ENCODE peak calls at places on chromosomes 4 and X, in seven cellular contexts. G, D, B, Z, F, T and O are unnamed samples.

GRCh38 chr4:100450449-100450848 is 67.4 kb downstream of the EMCN start:
- DNase-seq in T (no peak), Z (no peak), B (no peak), G (no peak), D (no peak), F (no peak), O (no peak)

GRCh38 chr4:37903901-37904300 is 13.0 kb downstream of the TBC1D1 start:
- DNase-seq in G (no peak), D (no peak), Z (no peak), B (no peak), T (no peak), F (no peak), O (no peak)

GRCh38 chrX:25004040-25004439 is 11.7 kb downstream of the ARX start:
- DNase-seq in Z (no peak), D (no peak), F (no peak), T (no peak), B (no peak), G (no peak), O (no peak)

GRCh38 chrX:155259752-155260151 is 4.5 kb downstream of the RAB39B start:
- DNase-seq in F (no peak), B (no peak), D (no peak), G (no peak), Z (no peak), T (no peak), O (no peak)

GRCh38 chr4:93660036-93660435 is 168.5 kb upstream of the ATOH1 start:
- DNase-seq in G (no peak), Z (no peak), F (no peak), B (no peak), D (no peak), T (no peak), O (no peak)

GRCh38 chr4:140037353-140038030 is 116.5 kb downstream of the MAML3 start:
- DNase-seq in G (no peak), D (no peak), T (peak), Z (peak), B (no peak), F (no peak), O (no peak)

GRCh38 chr4:96194993-96195392 is 355.1 kb downstream of the PDHA2 start:
- DNase-seq in Z (no peak), F (no peak), G (no peak), T (no peak), D (no peak), B (no peak), O (no peak)

GRCh38 chr4:31086771-31087330 is 366.7 kb downstream of the PCDH7 start:
- DNase-seq in T (no peak), G (no peak), B (no peak), F (no peak), D (no peak), Z (no peak), O (no peak)

GRCh38 chr4:170990989-170991589 is 822.1 kb upstream of the GALNTL6 start:
- DNase-seq in B (peak), Z (no peak), F (no peak), G (no peak), D (peak), T (no peak), O (peak)

GRCh38 chrX:46812445-46812844 is 24.4 kb upstream of the RP2 start:
- DNase-seq in T (no peak), F (no peak), D (no peak), Z (no peak), B (no peak), G (no peak), O (no peak)

GRCh38 chr4:11263208-11263607 is 165.5 kb downstream of the HS3ST1 start:
- DNase-seq in Z (no peak), B (no peak), G (no peak), T (no peak), F (no peak), D (no peak), O (no peak)

GRCh38 chr4:153479118-153479517 is 13.0 kb downstream of the TMEM131L start:
- DNase-seq in T (no peak), F (no peak), D (no peak), G (no peak), B (no peak), Z (no peak), O (no peak)

GRCh38 chr4:42371306-42372063 is 25.8 kb upstream of the SHISA3 start:
- DNase-seq in T (no peak), Z (peak), G (peak), F (no peak), D (peak), B (peak), O (peak)

GRCh38 chr4:41212221-41213203 is 1.8 kb downstream of the APBB2 start:
- DNase-seq in Z (peak), F (no peak), D (peak), B (peak), G (peak), T (no peak), O (no peak)

GRCh38 chr4:21577066-21577465 is 371.5 kb downstream of the KCNIP4 start:
- DNase-seq in D (no peak), T (no peak), Z (no peak), G (no peak), F (no peak), B (no peak), O (no peak)

GRCh38 chrX:155406429-155406828 is 24.5 kb downstream of the F8A2 start:
- DNase-seq in D (no peak), G (no peak), B (no peak), F (no peak), T (no peak), Z (no peak), O (no peak)

GRCh38 chrX:130829526-130830515 is 73.2 kb downstream of the ENOX2 start:
- DNase-seq in B (no peak), F (no peak), G (no peak), D (no peak), T (no peak), Z (no peak), O (no peak)

GRCh38 chr4:139274790-139275189 is 5.2 kb downstream of the MGARP start:
- DNase-seq in B (no peak), Z (no peak), G (no peak), F (no peak), T (no peak), D (no peak), O (no peak)

GRCh38 chr4:164509951-164510350 is 244.0 kb upstream of the SMIM31 start:
- DNase-seq in B (no peak), F (no peak), G (no peak), D (no peak), Z (no peak), T (no peak), O (no peak)

GRCh38 chrX:9662148-9662547 is 103.5 kb downstream of the GPR143 start:
- DNase-seq in T (no peak), F (no peak), G (no peak), D (no peak), Z (peak), B (no peak), O (no peak)

GRCh38 chr4:88756149-88756548 is 58.5 kb upstream of the NAP1L5 start:
- DNase-seq in D (no peak), B (no peak), Z (no peak), F (no peak), T (no peak), G (no peak), O (no peak)

GRCh38 chr4:3174371-3175338 is 74.3 kb upstream of the MSANTD1 start:
- DNase-seq in G (no peak), Z (no peak), T (no peak), D (no peak), B (no peak), F (no peak), O (no peak)

GRCh38 chr4:4851081-4851480 is 8.4 kb upstream of the MSX1 start:
- DNase-seq in Z (no peak), B (no peak), G (no peak), F (no peak), D (no peak), T (no peak), O (no peak)

GRCh38 chrX:20139966-20140365 is 1.7 kb downstream of the EIF1AX start:
- DNase-seq in Z (peak), F (no peak), G (no peak), B (no peak), T (peak), D (no peak), O (no peak)

GRCh38 chr4:37993806-37994205 is 33.6 kb downstream of the PTTG2 start:
- DNase-seq in T (no peak), F (no peak), B (no peak), G (no peak), Z (peak), D (no peak), O (no peak)

GRCh38 chrX:1657367-1658082 is 42.7 kb downstream of the ASMT start:
- DNase-seq in B (peak), F (no peak), T (peak), D (peak), Z (peak), G (no peak), O (no peak)

GRCh38 chrX:1661922-1662221 is 47.0 kb downstream of the ASMT start:
- DNase-seq in G (no peak), B (no peak), D (no peak), Z (no peak), T (no peak), F (no peak), O (no peak)

GRCh38 chrX:1658083-1658463 is 43.2 kb downstream of the ASMT start:
- DNase-seq in T (no peak), D (peak), G (no peak), Z (no peak), B (no peak), F (no peak), O (no peak)

GRCh38 chrX:1659664-1660461 is 45.0 kb downstream of the ASMT start:
- DNase-seq in F (no peak), Z (no peak), T (no peak), B (no peak), D (no peak), G (no peak), O (no peak)

DNA sequence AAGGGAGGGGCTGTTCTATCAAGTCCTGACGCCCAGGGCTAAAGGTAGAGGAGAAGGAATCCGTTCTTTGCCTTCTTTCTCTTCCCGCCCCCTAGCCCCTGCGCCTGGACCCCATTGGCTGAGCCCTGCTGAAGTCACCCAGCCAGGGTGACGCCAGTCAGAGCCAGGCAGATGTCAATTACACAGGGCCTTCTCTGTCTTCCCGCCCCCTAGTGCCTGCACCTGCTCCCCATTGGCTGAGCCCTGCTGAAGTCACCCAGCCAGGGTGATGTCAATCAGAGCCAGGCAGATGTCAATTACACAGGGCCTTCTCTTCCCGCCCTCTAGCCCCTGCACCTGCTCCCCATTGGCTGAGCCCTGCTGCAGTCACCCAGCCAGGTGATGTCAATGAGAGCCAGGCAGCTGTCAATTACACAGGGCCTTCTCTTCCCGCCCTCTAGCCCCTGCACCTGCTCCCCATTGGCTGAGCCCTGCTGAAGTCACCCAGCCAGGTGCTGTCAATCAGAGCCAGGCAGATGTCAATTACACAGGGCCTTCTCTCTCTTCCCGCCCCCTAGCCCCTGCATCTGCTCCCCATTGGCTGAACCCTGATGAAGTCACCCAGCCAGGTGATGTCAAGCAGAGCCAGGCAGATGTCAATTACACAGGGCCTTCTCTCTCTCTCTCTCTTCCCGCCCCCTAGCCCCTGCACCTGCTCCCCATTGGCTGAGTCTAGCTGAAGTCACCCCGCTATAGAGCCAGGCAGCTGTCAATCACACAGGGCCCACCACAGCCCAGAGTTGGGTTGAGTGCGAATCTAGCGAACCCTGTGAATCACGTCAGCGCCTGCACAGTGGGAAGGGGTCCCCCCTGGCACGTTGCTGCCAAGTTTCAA is 46.4 kb downstream of the ASMT start:
- DNase-seq in D (peak), G (peak), F (peak), B (peak), Z (no peak), T (no peak), O (peak)
- H3K4me3 ChIP-seq in D (peak), G (no peak), F (no peak), B (peak), Z (no peak), T (no peak), O (peak)

GRCh38 chr4:103996637-103997036 is 276.9 kb upstream of the TACR3 start:
- DNase-seq in B (peak), F (no peak), Z (peak), T (no peak), G (no peak), D (peak), O (no peak)

GRCh38 chr4:103994059-103994458 is 274.3 kb upstream of the TACR3 start:
- DNase-seq in D (peak), B (no peak), T (no peak), F (no peak), G (no peak), Z (peak), O (no peak)

GRCh38 chr4:103998752-103999151 is 279.0 kb upstream of the TACR3 start:
- DNase-seq in Z (no peak), D (no peak), F (no peak), G (no peak), B (no peak), T (no peak), O (no peak)

DNA sequence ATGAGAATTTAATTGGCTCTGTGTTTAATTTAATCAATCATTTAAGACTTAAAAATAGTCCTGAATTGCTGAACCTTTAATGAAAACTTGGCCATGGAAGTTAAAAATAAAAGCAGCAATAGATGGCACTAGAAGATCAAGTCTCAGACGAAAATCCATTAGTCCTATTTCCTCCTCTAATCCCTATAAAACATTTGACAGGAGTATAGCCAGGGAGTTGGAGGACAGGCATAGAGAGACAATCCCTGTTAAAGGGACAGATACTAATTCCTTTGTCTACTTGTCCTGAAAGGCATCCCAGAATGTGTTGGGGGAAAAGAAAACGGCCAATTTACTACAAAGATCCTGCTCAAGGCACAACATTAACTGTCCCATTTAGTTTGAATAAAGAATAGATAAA is 276.3 kb upstream of the TACR3 start:
- DNase-seq in D (no peak), F (no peak), G (no peak), Z (peak), B (no peak), T (no peak), O (no peak)
- H3K4me3 ChIP-seq in D (no peak), F (no peak), G (no peak), Z (no peak), B (no peak), T (no peak), O (no peak)

GRCh38 chr4:123599920-123600394 is 203.4 kb downstream of the SPRY1 start:
- DNase-seq in G (peak), F (peak), D (peak), Z (peak), T (no peak), B (peak), O (peak)

GRCh38 chr4:123600426-123600825 is 203.8 kb downstream of the SPRY1 start:
- DNase-seq in B (no peak), Z (peak), F (no peak), G (no peak), T (no peak), D (no peak), O (no peak)

GRCh38 chr4:123600921-123601904 is 204.6 kb downstream of the SPRY1 start:
- DNase-seq in D (no peak), T (no peak), F (no peak), G (no peak), Z (no peak), B (no peak), O (no peak)

GRCh38 chr4:123597586-123597985 is 201.0 kb downstream of the SPRY1 start:
- DNase-seq in D (no peak), Z (peak), G (no peak), T (no peak), F (no peak), B (no peak), O (no peak)

GRCh38 chr4:123599061-123599919 is 202.7 kb downstream of the SPRY1 start:
- DNase-seq in T (no peak), B (no peak), F (no peak), Z (peak), D (no peak), G (peak), O (no peak)
- H3K4me3 ChIP-seq in T (no peak), B (no peak), F (no peak), Z (no peak), D (no peak), G (no peak), O (no peak)

DNA sequence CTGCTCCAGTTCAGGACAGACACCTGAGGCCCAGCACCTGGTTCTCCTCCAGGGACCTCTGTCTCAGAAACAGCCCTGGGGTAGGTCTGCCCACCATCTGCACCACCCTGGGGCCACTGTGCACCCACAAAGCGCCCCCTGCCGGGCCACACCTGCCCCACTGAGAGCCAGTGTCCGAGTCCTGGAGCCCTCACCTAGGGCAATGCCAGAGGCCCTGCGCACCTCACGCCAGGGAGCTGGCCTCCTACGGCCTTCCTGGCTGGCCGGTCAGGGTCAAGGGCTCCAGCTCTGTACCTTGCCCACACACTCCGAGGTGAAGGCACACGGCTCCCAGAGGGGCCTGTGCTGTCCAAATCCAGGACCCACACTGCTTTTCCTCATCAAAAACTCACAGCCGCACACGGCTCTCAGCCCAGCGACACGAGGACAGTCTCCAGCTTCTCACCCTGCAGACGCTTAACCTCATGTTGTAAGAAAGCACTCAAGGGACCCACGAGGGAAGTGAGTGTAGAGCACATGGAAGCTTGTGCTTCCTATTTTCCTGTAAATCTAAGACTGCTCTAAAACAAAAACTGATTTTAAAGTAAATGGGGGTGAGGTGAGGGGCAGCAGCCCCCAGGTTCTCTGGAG is 5.4 kb downstream of the CTBP1 start:
- DNase-seq in Z (no peak), T (no peak), D (no peak), B (no peak), G (no peak), F (no peak), O (no peak)
- H3K4me3 ChIP-seq in Z (no peak), T (no peak), D (no peak), B (no peak), G (no peak), F (no peak), O (no peak)